ENCODE peak calls at places on chromosomes 1 and 21, in ten cellular contexts. S, C, E, R, J, O, V, X, N and G are unnamed samples.

GRCh38 chr1:202811296-202812175 is 782 bp downstream of the PCAT6 start:
- DNase-seq in O (no peak), J (peak), X (peak), E (no peak), V (no peak), R (no peak), C (peak), N (peak), S (no peak), G (no peak)

GRCh38 chr1:116006486-116006964 is 30.2 kb downstream of the SLC22A15 start:
- DNase-seq in O (no peak), X (no peak), E (no peak), R (no peak), N (no peak), J (no peak), C (no peak), S (no peak), V (peak), G (no peak)

GRCh38 chr1:25544243-25544764 is 898 bp downstream of the LDLRAP1 start:
- DNase-seq in O (no peak), C (peak), N (peak), R (no peak), J (no peak), E (no peak), S (no peak), X (no peak), V (peak), G (no peak)

GRCh38 chr1:155120253-155120652 is 7.4 kb upstream of the EFNA1 start:
- DNase-seq in J (no peak), R (no peak), V (no peak), O (no peak), E (no peak), X (peak), N (no peak), C (no peak), S (no peak), G (no peak)

GRCh38 chr1:12052997-12053686 is 10.0 kb upstream of the TNFRSF8 start:
- DNase-seq in N (peak), O (no peak), S (no peak), X (no peak), E (no peak), V (no peak), J (no peak), C (peak), R (no peak), G (no peak)

GRCh38 chr1:54227836-54228435 is 28.0 kb downstream of the MRPL37 start:
- DNase-seq in X (no peak), J (no peak), S (no peak), O (no peak), R (no peak), E (peak), V (no peak), C (peak), N (no peak), G (no peak)

GRCh38 chr1:56921486-56921885 is 44.3 kb downstream of the C8B start:
- DNase-seq in C (no peak), S (no peak), O (no peak), X (no peak), V (no peak), J (no peak), N (no peak), R (peak), E (no peak), G (no peak)

GRCh38 chr1:10740123-10740522 is 56.3 kb downstream of the CASZ1 start:
- DNase-seq in V (no peak), E (no peak), R (no peak), X (no peak), S (no peak), J (no peak), O (no peak), C (no peak), N (no peak), G (no peak)

GRCh38 chr1:95229042-95229441 is 5.0 kb upstream of the RWDD3 start:
- DNase-seq in E (no peak), X (no peak), O (peak), S (no peak), J (no peak), V (no peak), N (no peak), C (no peak), R (peak), G (no peak)

GRCh38 chr21:45834821-45835293 is 146.7 kb upstream of the COL6A1 start:
- DNase-seq in R (no peak), X (no peak), S (peak), E (no peak), V (no peak), N (no peak), O (no peak), J (no peak), C (no peak), G (no peak)

GRCh38 chr1:13892671-13893325 is 192.8 kb downstream of the PRDM2 start:
- DNase-seq in C (peak), E (no peak), S (peak), X (no peak), V (no peak), J (no peak), R (no peak), N (no peak), O (no peak), G (no peak)

GRCh38 chr1:21921100-21921875 is 15.8 kb downstream of the HSPG2 start:
- DNase-seq in O (no peak), X (no peak), R (no peak), C (peak), V (no peak), J (no peak), E (peak), S (no peak), N (no peak), G (no peak)

GRCh38 chr1:219027161-219027673 is 146.5 kb upstream of the LYPLAL1 start:
- DNase-seq in R (no peak), O (no peak), C (no peak), N (no peak), X (no peak), J (peak), E (no peak), V (no peak), S (no peak), G (peak)

GRCh38 chr1:21818661-21819060 is 6.6 kb downstream of the LDLRAD2 start:
- DNase-seq in X (peak), J (no peak), R (peak), V (peak), N (peak), S (no peak), C (no peak), E (peak), O (no peak), G (peak)

GRCh38 chr1:226223157-226223785 is at the start of gene MIXL1:
- DNase-seq in N (no peak), J (no peak), X (no peak), O (no peak), R (no peak), V (no peak), E (no peak), C (peak), S (no peak), G (no peak)

GRCh38 chr1:17594690-17595601 is 55.4 kb downstream of the ARHGEF10L start:
- DNase-seq in S (no peak), R (peak), V (no peak), N (no peak), C (no peak), O (no peak), E (no peak), X (no peak), J (no peak), G (peak)

GRCh38 chr1:228045871-228046270 is 36.6 kb upstream of the ARF1 start:
- DNase-seq in V (no peak), E (no peak), J (no peak), X (peak), N (peak), O (no peak), C (no peak), R (no peak), S (no peak), G (no peak)

GRCh38 chr1:246748006-246748405 is 23.8 kb downstream of the SCCPDH start:
- DNase-seq in N (no peak), J (no peak), C (no peak), V (no peak), E (no peak), R (no peak), O (no peak), X (no peak), S (no peak), G (no peak)

GRCh38 chr1:207822602-207823451 is 71.0 kb downstream of the CD46 start:
- DNase-seq in C (peak), X (peak), O (no peak), S (no peak), V (peak), N (peak), E (peak), J (peak), R (no peak), G (peak)

GRCh38 chr1:207454046-207454964 is at the start of gene CR2:
- DNase-seq in X (peak), V (peak), C (peak), E (peak), N (peak), S (peak), O (no peak), R (no peak), J (no peak), G (no peak)

GRCh38 chr1:33242652-33243051 is 13.6 kb upstream of the ZNF362 start:
- DNase-seq in S (no peak), E (no peak), X (no peak), O (no peak), R (no peak), J (no peak), C (no peak), N (no peak), V (no peak), G (peak)